ENCODE peak calls at places on chromosomes 2 and 18, in ten cellular contexts. T is activated naive CD8-positive, alpha-beta T cell treated with anti-CD3 and anti-CD28 coated beads, Interleukin-2, amount 50 U/mL, for 24 hours; P is DMS79 treated with DMSO at 0.1 percent for 48 hours; G is ACHN; W is AG08396; Y is fibroblast of pulmonary artery; A is brain pericyte; M is fibroblast of the conjunctiva; L is chondrocyte; C is stimulated activated CD8-positive, alpha-beta memory T cell treated with anti-CD3 and anti-CD28 coated beads, Interleukin-2, amount 100 ng/mL, for 48 hours. E is an unnamed sample.

GRCh38 chr2:86037141-86037794 is 68.4 kb downstream of the POLR1A start:
- DNase-seq in W (peak), P (peak), L (peak), M (peak), Y (peak), T (peak), G (peak), C (no peak), A (peak), E (peak)

GRCh38 chr2:240162531-240162930 is 22.1 kb upstream of the OTOS start:
- DNase-seq in Y (no peak), T (no peak), M (no peak), W (no peak), C (no peak), A (no peak), L (peak), P (no peak), G (no peak), E (peak)

GRCh38 chr2:104733544-104733943 is 120.4 kb upstream of the POU3F3 start:
- DNase-seq in T (peak), A (no peak), G (peak), Y (no peak), M (no peak), L (no peak), W (no peak), P (no peak), C (peak), E (no peak)

GRCh38 chr2:145488571-145488970 is 968.7 kb upstream of the ZEB2 start:
- DNase-seq in Y (no peak), W (no peak), G (no peak), T (no peak), M (no peak), C (no peak), A (no peak), L (no peak), P (no peak), E (no peak)

GRCh38 chr2:157254041-157254440 is 3.5 kb upstream of the GALNT5 start:
- DNase-seq in G (no peak), P (no peak), T (no peak), M (no peak), L (no peak), Y (no peak), C (no peak), W (no peak), A (no peak), E (no peak)

GRCh38 chr2:41726364-41726763 is 321.5 kb upstream of the PKDCC start:
- DNase-seq in C (no peak), T (no peak), M (no peak), P (no peak), A (no peak), W (no peak), G (no peak), Y (no peak), L (no peak), E (no peak)

GRCh38 chr2:46435796-46436360 is 43.5 kb upstream of the TMEM247 start:
- DNase-seq in T (no peak), M (no peak), A (no peak), Y (peak), L (no peak), G (no peak), C (no peak), P (no peak), W (no peak), E (no peak)

GRCh38 chr18:13386891-13387801 is 168.6 kb downstream of the LDLRAD4 start:
- DNase-seq in G (no peak), A (no peak), P (no peak), W (no peak), T (no peak), C (no peak), Y (no peak), M (no peak), L (peak), E (no peak)

GRCh38 chr2:101479328-101479727 is 4.4 kb upstream of the RFX8 start:
- DNase-seq in W (no peak), T (no peak), Y (no peak), P (no peak), L (no peak), C (no peak), G (no peak), A (no peak), M (no peak), E (no peak)

GRCh38 chr18:59198215-59198614 is 21.7 kb upstream of the GRP start:
- DNase-seq in M (no peak), A (no peak), P (no peak), T (no peak), W (no peak), Y (no peak), L (no peak), C (no peak), G (no peak), E (no peak)

GRCh38 chr2:239132786-239133185 is 268.0 kb downstream of the HDAC4 start:
- DNase-seq in L (no peak), Y (no peak), P (no peak), G (no peak), M (no peak), W (no peak), C (no peak), A (no peak), T (no peak), E (no peak)

GRCh38 chr2:238875531-238876231 is 27.8 kb downstream of the TWIST2 start:
- DNase-seq in P (no peak), L (no peak), A (no peak), G (no peak), T (no peak), W (peak), Y (peak), M (no peak), C (no peak), E (peak)

GRCh38 chr2:219765236-219765635 is 137.8 kb downstream of the SLC4A3 start:
- DNase-seq in T (no peak), C (no peak), M (no peak), P (no peak), G (no peak), W (no peak), A (no peak), L (no peak), Y (peak), E (no peak)

GRCh38 chr2:170771049-170771937 is 1.1 kb downstream of the ERICH2 start:
- DNase-seq in P (peak), L (no peak), M (no peak), G (peak), Y (peak), T (peak), A (no peak), W (peak), C (peak), E (peak)

GRCh38 chr2:225177098-225177497 is 134.8 kb upstream of the DOCK10 start:
- DNase-seq in C (no peak), M (no peak), Y (peak), P (no peak), L (no peak), A (no peak), W (peak), G (no peak), T (no peak), E (no peak)

GRCh38 chr2:218863021-218863520 is 3.5 kb downstream of the WNT6 start:
- DNase-seq in P (no peak), W (no peak), A (no peak), C (no peak), G (no peak), M (no peak), T (no peak), Y (no peak), L (peak), E (peak)

GRCh38 chr2:177633111-177633510 is 240.5 kb downstream of the AGPS start:
- DNase-seq in P (no peak), G (no peak), T (no peak), W (no peak), Y (no peak), M (no peak), C (no peak), L (no peak), A (no peak), E (no peak)

GRCh38 chr2:14909795-14910194 is 277.3 kb downstream of the LRATD1 start:
- DNase-seq in W (no peak), G (no peak), T (no peak), L (no peak), A (no peak), Y (no peak), P (no peak), C (no peak), M (no peak), E (no peak)

GRCh38 chr2:9715238-9715637 is 84.4 kb upstream of the YWHAQ start:
- DNase-seq in M (no peak), L (no peak), A (no peak), Y (peak), G (no peak), T (no peak), C (no peak), W (no peak), P (no peak), E (no peak)

GRCh38 chr2:46352621-46353020 is 55.4 kb downstream of the EPAS1 start:
- DNase-seq in T (no peak), A (no peak), C (no peak), Y (no peak), G (no peak), L (no peak), P (no peak), W (no peak), M (no peak), E (no peak)

GRCh38 chr2:130345611-130346010 is 2.9 kb downstream of the IMP4 start:
- DNase-seq in A (no peak), P (no peak), L (peak), G (no peak), M (no peak), T (no peak), C (no peak), Y (no peak), W (no peak), E (no peak)